ENCODE peak calls at places on chromosome 1, in ten cellular contexts. P is heart right ventricle, S is heart left ventricle, D is H9, Z is WTC11, M is prostate gland, E is GM10248, W is fibroblast of mammary gland, O is PC-3, T is B cell. B is an unnamed sample.

GRCh38 chr1:215143497-215143896 is 61.0 kb downstream of the KCNK2 start:
- DNase-seq in T (no peak), M (no peak), E (no peak), D (no peak), W (no peak), P (no peak), O (no peak), S (no peak), Z (no peak), B (no peak)

GRCh38 chr1:170791941-170792340 is 128.0 kb downstream of the PRRX1 start:
- DNase-seq in M (no peak), W (peak; percentile 30), Z (no peak), O (no peak), T (no peak), P (no peak), D (no peak), S (no peak), E (no peak), B (no peak)

GRCh38 chr1:155051777-155052398 is 772 bp downstream of the ADAM15 start:
- DNase-seq in D (no peak), W (peak; percentile 18), P (peak; percentile 79), T (peak; percentile 81), E (peak; percentile 57), O (peak; percentile 77), M (peak; percentile 58), S (peak; percentile 87), Z (no peak), B (no peak)

GRCh38 chr1:81305997-81306452 is 494.7 kb upstream of the ADGRL2 start:
- DNase-seq in M (peak; percentile 25), S (peak; percentile 30), Z (no peak), T (no peak), W (peak; percentile 68), O (peak; percentile 38), P (peak; percentile 24), D (no peak), E (no peak), B (no peak)

GRCh38 chr1:21896652-21897532 is 40.2 kb downstream of the HSPG2 start:
- DNase-seq in O (no peak), M (peak; percentile 71), W (no peak), P (peak; percentile 86), D (no peak), T (no peak), S (peak; percentile 92), E (no peak), Z (peak; percentile 31), B (no peak)

GRCh38 chr1:86356247-86356646 is 39.9 kb downstream of the ODF2L start:
- DNase-seq in T (no peak), D (no peak), W (no peak), O (peak; percentile 10), S (no peak), Z (no peak), P (no peak), E (no peak), M (no peak), B (no peak)

GRCh38 chr1:240732390-240732789 is 120.4 kb upstream of the GREM2 start:
- DNase-seq in O (peak; percentile 88), T (peak; percentile 46), D (no peak), M (no peak), Z (no peak), W (peak; percentile 81), E (peak; percentile 58), P (no peak), S (no peak), B (peak; percentile 70)

GRCh38 chr1:91190996-91191395 is 169.2 kb upstream of the ZNF644 start:
- DNase-seq in O (no peak), Z (no peak), M (no peak), P (no peak), E (no peak), W (no peak), T (no peak), S (no peak), D (no peak), B (no peak)

GRCh38 chr1:113141650-113142473 is 68.9 kb downstream of the LRIG2 start:
- DNase-seq in T (no peak), O (peak; percentile 64), D (no peak), M (no peak), P (no peak), E (no peak), Z (no peak), W (peak; percentile 79), S (no peak), B (no peak)

GRCh38 chr1:181674617-181675016 is 191.3 kb downstream of the CACNA1E start:
- DNase-seq in P (no peak), W (no peak), E (no peak), T (no peak), O (no peak), Z (no peak), M (no peak), S (no peak), D (no peak), B (no peak)
- TF ChIP-seq CTCF in P (no peak), W (no peak), E (no peak), T (no peak), O (no peak), Z (no peak), M (no peak), S (no peak), D (peak; percentile 28), B (no peak)

GRCh38 chr1:12539705-12540579 is 78.1 kb downstream of the DHRS3 start:
- DNase-seq in T (no peak), W (peak; percentile 94), S (peak; percentile 78), D (peak; percentile 69), E (no peak), P (peak; percentile 58), Z (peak; percentile 57), M (no peak), O (no peak), B (no peak)
- TF ChIP-seq CTCF in T (no peak), W (peak; percentile 13), S (no peak), D (no peak), E (no peak), P (no peak), Z (no peak), M (no peak), O (no peak), B (no peak)

DNA sequence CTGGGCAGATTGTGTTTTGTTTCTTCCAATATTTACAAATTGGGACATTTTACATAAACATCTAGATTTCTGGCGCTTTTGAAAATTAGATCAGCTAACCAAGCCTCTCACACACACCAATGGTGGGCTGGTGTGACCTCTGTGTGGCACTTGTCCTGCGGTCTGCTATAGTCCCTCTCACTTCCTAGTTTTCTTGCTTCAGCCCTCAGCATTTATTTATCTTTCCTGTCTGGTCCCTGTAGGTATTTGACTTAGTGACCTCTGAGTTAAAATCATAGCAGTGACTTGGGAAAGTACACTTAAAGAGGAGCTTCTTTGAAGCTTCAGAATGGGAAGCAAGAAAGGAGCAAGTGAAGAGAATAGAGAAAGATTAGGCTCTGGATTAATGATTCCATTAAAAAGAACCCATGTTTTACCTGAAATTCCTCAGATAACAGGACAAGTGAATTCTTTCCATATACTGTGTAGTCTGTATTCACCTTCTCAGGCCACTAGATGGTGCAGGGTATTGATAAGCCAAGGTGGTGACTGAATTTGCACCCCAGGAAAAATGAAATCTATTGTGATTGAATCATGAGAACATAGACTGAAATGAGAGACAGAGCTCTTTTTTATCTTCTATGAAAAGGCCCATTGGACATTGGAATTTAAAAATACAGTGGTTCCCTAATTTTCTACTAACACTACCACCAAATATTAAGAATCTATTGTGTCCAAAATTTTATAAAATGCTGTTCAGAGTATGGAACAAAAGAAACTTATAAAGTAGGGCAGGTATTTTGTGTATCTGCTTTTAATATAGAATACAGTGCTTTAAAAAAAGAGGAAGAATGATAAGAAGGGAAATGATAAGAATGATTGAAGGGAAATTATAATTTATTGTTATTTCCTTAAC is 7.1 kb upstream of the DIPK1A start:
- DNase-seq in D (no peak), Z (no peak), S (no peak), P (no peak), M (no peak), E (no peak), W (no peak), T (no peak), O (peak; percentile 59), B (no peak)
- TF ChIP-seq CTCF in D (peak; percentile 70), Z (no peak), S (peak; percentile 40), P (peak; percentile 47), M (no peak), E (peak; percentile 65), W (peak; percentile 60), T (peak; percentile 70), O (peak; percentile 81), B (peak; percentile 38)

DNA sequence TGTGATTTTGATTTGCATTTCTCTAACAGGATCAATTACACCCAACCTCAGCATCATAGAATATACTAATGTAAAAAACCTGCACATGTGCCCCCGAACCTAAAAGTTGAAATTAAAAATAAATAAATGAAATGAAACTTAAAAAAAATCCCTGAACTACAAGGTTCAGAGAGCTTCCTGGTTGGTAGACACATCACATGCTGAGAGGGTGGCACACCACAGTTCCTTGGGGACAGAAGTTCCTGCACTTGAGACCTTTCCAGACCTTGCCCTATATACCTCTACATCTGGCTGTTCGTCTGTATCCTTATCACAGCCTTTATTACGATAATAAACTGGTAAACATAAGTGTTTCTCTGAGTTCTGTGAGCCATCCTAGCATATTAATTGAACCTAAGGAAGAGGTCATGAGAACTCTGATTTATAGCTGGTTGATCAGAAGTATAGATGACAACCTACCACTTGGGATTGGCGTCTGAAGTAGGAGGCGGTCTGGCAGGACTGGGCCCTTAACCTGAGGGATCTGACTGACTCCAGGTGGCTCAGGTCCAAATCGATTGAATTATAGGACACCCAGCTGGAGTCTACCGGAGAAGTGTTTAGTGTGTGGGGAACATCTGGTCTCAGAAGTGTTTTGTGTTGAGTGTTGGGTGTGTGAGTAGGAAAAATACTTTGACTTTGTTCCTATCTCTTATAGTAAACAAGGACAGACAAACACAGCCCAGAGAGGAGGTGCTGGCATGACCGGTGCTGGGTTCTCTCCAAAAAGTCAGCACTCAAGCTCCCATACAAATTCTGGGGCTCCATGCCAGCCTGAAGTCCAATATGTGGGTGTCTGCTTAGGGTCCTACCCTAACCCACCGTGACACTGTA is 19.0 kb downstream of the C1orf115 start:
- DNase-seq in W (no peak), Z (no peak), T (no peak), D (no peak), P (no peak), E (no peak), M (no peak), S (no peak), O (no peak), B (no peak)
- TF ChIP-seq CTCF in W (no peak), Z (no peak), T (no peak), D (no peak), P (no peak), E (no peak), M (no peak), S (no peak), O (no peak), B (no peak)